ENCODE peak calls at places on chromosomes 4 and X, in seven cellular contexts. D, X, Q, S, K, M and Y are unnamed samples.
A peak's percentile ranks its signal among the peaks of the same experiment; 100 is the strongest.

GRCh38 chr4:142222127-142222526 is 585.7 kb downstream of the IL15 start:
- DNase-seq in D (no peak), X (no peak), Q (no peak), S (no peak), K (peak; percentile 65), M (peak; percentile 10), Y (no peak)

GRCh38 chrX:69365349-69365748 is 138.8 kb upstream of the NALF2 start:
- DNase-seq in D (no peak), X (no peak), Q (no peak), S (no peak), K (no peak), M (no peak), Y (no peak)

GRCh38 chrX:31331045-31331444 is 259.2 kb upstream of the FTHL17 start:
- DNase-seq in D (no peak), X (no peak), Q (no peak), S (no peak), K (no peak), M (no peak), Y (no peak)

GRCh38 chr4:26325191-26325590 is 4.4 kb downstream of the RBPJ start:
- DNase-seq in D (peak; percentile 45), X (peak; percentile 35), Q (peak; percentile 70), S (peak; percentile 34), K (peak; percentile 50), M (peak; percentile 65), Y (no peak)

GRCh38 chr4:182091128-182091527 is 152.1 kb upstream of the TENM3 start:
- DNase-seq in D (no peak), X (no peak), Q (no peak), S (no peak), K (no peak), M (no peak), Y (no peak)

GRCh38 chr4:110515676-110516075 is 39.7 kb downstream of the ENPEP start:
- DNase-seq in D (peak; percentile 33), X (no peak), Q (no peak), S (no peak), K (no peak), M (no peak), Y (no peak)

GRCh38 chr4:70954032-70954431 is 39.4 kb upstream of the DCK start:
- DNase-seq in D (no peak), X (no peak), Q (no peak), S (no peak), K (no peak), M (peak; percentile 12), Y (no peak)

GRCh38 chr4:187059031-187059430 is 335.4 kb upstream of the FAT1 start:
- DNase-seq in D (no peak), X (no peak), Q (no peak), S (no peak), K (no peak), M (no peak), Y (no peak)

GRCh38 chr4:77695769-77696168 is 90.1 kb downstream of the CXCL13 start:
- DNase-seq in D (no peak), X (peak; percentile 86), Q (no peak), S (peak; percentile 27), K (peak; percentile 91), M (peak; percentile 96), Y (peak; percentile 67)

GRCh38 chr4:55111601-55112000 is 13.8 kb downstream of the KDR start:
- DNase-seq in D (no peak), X (no peak), Q (no peak), S (no peak), K (no peak), M (no peak), Y (no peak)

GRCh38 chrX:12896935-12897334 is 9.5 kb upstream of the TLR8 start:
- DNase-seq in D (no peak), X (no peak), Q (no peak), S (no peak), K (no peak), M (no peak), Y (no peak)

GRCh38 chrX:12895856-12896255 is 10.6 kb upstream of the TLR8 start:
- DNase-seq in D (no peak), X (no peak), Q (no peak), S (no peak), K (no peak), M (no peak), Y (no peak)

GRCh38 chrX:12901486-12901885 is 4.9 kb upstream of the TLR8 start:
- DNase-seq in D (peak; percentile 55), X (peak; percentile 36), Q (peak; percentile 41), S (peak; percentile 65), K (peak; percentile 79), M (peak; percentile 49), Y (peak; percentile 57)

GRCh38 chrX:12898073-12898472 is 8.3 kb upstream of the TLR8 start:
- DNase-seq in D (no peak), X (no peak), Q (no peak), S (no peak), K (no peak), M (no peak), Y (no peak)

DNA sequence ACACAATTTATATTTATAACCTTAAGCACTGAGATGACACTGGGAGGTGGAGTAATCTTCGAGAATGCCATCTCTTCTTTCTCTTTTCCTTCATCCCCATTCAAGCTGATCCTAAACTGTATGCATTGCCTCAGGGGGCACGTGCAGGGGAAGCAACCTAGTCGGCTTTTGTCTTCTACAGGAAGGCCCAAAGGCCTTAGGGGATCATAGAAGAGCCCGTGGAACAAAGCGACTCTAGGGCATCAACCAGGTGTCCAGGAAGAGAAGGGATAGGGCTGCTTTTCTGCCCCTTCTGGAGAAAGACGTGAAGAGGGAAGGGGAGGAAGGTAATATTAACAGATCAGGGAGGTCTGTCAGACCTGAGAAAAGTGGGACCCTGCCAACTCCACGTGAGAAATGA is 6.9 kb upstream of the TLR8 start:
- DNase-seq in D (no peak), X (no peak), Q (no peak), S (no peak), K (no peak), M (no peak), Y (no peak)
- H3K27ac ChIP-seq in D (no peak overlapping the region), X (no peak overlapping the region), Q (no peak overlapping the region), S (no peak overlapping the region), K (no peak overlapping the region), M (no peak overlapping the region), Y (no peak overlapping the region)

GRCh38 chr4:151484396-151485102 is 75.6 kb downstream of the FHIP1A start:
- DNase-seq in D (no peak), X (peak; percentile 38), Q (peak; percentile 96), S (peak; percentile 11), K (peak; percentile 79), M (peak; percentile 88), Y (peak; percentile 57)

GRCh38 chr4:151488968-151489367 is 80.0 kb downstream of the FHIP1A start:
- DNase-seq in D (no peak), X (no peak), Q (no peak), S (no peak), K (no peak), M (no peak), Y (peak; percentile 58)

GRCh38 chr4:151485541-151486131 is 76.7 kb downstream of the FHIP1A start:
- DNase-seq in D (no peak), X (no peak), Q (peak; percentile 32), S (no peak), K (no peak), M (peak; percentile 6), Y (peak; percentile 78)

GRCh38 chr4:151489462-151490203 is 80.7 kb downstream of the FHIP1A start:
- DNase-seq in D (no peak), X (no peak), Q (peak; percentile 83), S (no peak), K (no peak), M (no peak), Y (peak; percentile 71)

GRCh38 chr4:151486166-151486565 is 77.2 kb downstream of the FHIP1A start:
- DNase-seq in D (no peak), X (no peak), Q (no peak), S (no peak), K (no peak), M (peak; percentile 39), Y (no peak)
- H3K9me2 ChIP-seq in D (no peaks in the 10 kb centered on the region), X (no peaks in the 10 kb centered on the region), Q (no peaks in the 10 kb centered on the region), S (no peaks in the 10 kb centered on the region), K (no peaks in the 10 kb centered on the region), M (no peaks in the 10 kb centered on the region), Y (no peaks in the 10 kb centered on the region)

GRCh38 chr4:125642645-125643044 is 327.9 kb downstream of the FAT4 start:
- DNase-seq in D (no peak), X (no peak), Q (peak; percentile 13), S (no peak), K (no peak), M (no peak), Y (no peak)

DNA sequence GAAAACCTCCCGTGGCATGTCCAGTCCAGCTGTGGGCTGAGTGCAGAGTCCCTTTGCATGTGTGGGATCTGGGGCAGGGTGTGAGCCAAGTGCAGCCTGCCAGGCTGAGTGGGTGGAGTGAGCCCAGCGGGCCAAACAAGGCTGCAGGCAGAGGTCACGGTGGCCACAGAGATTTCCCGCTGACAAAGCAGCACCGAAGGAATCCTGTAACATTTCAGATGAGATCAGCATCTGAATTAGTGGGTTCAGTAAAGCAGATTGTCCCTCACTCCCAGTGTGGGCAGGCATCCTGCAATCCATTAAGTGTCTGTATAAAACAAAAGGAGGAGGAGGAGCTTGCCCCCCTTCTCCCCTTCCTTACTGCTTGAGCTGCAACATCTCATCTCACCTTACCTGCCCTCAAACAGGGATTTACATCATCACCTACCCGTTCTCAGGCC is 324.4 kb downstream of the FAT4 start:
- DNase-seq in D (no peak), X (no peak), Q (peak; percentile 88), S (peak; percentile 17), K (no peak), M (peak; percentile 48), Y (no peak)
- TF ChIP-seq EZH2 in D (no peak), X (no peak), Q (no peak), S (no peak), K (no peak), M (no peak), Y (no peak)

GRCh38 chr4:174119818-174120217 is 163.6 kb downstream of the FBXO8 start:
- DNase-seq in D (no peak), X (no peak), Q (no peak), S (no peak), K (no peak), M (peak; percentile 36), Y (no peak)
- H3K27ac ChIP-seq in D (no peak overlapping the region), X (no peak overlapping the region), Q (no peak overlapping the region), S (peak overlapping the region; percentile 83), K (no peak overlapping the region), M (peak overlapping the region; percentile 81), Y (no peak overlapping the region)

GRCh38 chr4:149009223-149009622 is 567.0 kb upstream of the NR3C2 start:
- DNase-seq in D (no peak), X (no peak), Q (no peak), S (no peak), K (no peak), M (no peak), Y (no peak)

GRCh38 chr4:148999924-149000323 is 557.7 kb upstream of the NR3C2 start:
- DNase-seq in D (no peak), X (no peak), Q (no peak), S (no peak), K (no peak), M (no peak), Y (no peak)

GRCh38 chr4:149008415-149009025 is 566.3 kb upstream of the NR3C2 start:
- DNase-seq in D (no peak), X (no peak), Q (peak; percentile 37), S (no peak), K (no peak), M (no peak), Y (no peak)

GRCh38 chr4:149005191-149005590 is 563.0 kb upstream of the NR3C2 start:
- DNase-seq in D (no peak), X (no peak), Q (no peak), S (no peak), K (no peak), M (no peak), Y (no peak)
- H3K9me2 ChIP-seq in D (no peaks in the 10 kb centered on the region), X (no peaks in the 10 kb centered on the region), Q (peaks cover 4% of the 10 kb centered on the region), S (no peaks in the 10 kb centered on the region), K (no peaks in the 10 kb centered on the region), M (no peaks in the 10 kb centered on the region), Y (no peaks in the 10 kb centered on the region)

GRCh38 chr4:139773560-139774318 is 108.1 kb downstream of the MGST2 start:
- DNase-seq in D (no peak), X (no peak), Q (no peak), S (no peak), K (no peak), M (no peak), Y (no peak)
- TF ChIP-seq EZH2 in D (no peak), X (no peak), Q (no peak), S (no peak), K (no peak), M (no peak), Y (no peak)